ENCODE peak calls at places on chromosomes 6 and 20, in nine cellular contexts. N, B, D, G, F, Y, Z, E and T are unnamed samples.

GRCh38 chr20:12068146-12068545 is 150.5 kb downstream of the BTBD3 start:
- DNase-seq in N (no peak), B (no peak), D (no peak), G (no peak), F (no peak), Y (no peak), Z (no peak), E (no peak), T (no peak)

GRCh38 chr6:13268914-13269532 is 59.3 kb downstream of the TBC1D7 start:
- DNase-seq in N (peak), B (no peak), D (no peak), G (no peak), F (no peak), Y (no peak), Z (no peak), E (no peak), T (peak)

GRCh38 chr20:36491901-36492617 is 49.3 kb upstream of the MYL9 start:
- DNase-seq in N (no peak), B (no peak), D (peak), G (no peak), F (no peak), Y (no peak), Z (no peak), E (peak), T (no peak)

GRCh38 chr6:170046786-170047626 is 243.9 kb downstream of the DLL1 start:
- DNase-seq in N (peak), B (peak), D (peak), G (peak), F (peak), Y (no peak), Z (peak), E (no peak), T (no peak)

GRCh38 chr6:156778615-156779205 is 1.5 kb downstream of the ARID1B start:
- DNase-seq in N (peak), B (peak), D (peak), G (peak), F (peak), Y (peak), Z (peak), E (no peak), T (no peak)

GRCh38 chr6:36322591-36322990 is 14.1 kb downstream of the BNIP5 start:
- DNase-seq in N (no peak), B (no peak), D (no peak), G (no peak), F (no peak), Y (no peak), Z (no peak), E (no peak), T (no peak)

GRCh38 chr6:93350774-93351173 is 68.6 kb downstream of the EPHA7 start:
- DNase-seq in N (no peak), B (no peak), D (no peak), G (no peak), F (no peak), Y (no peak), Z (no peak), E (no peak), T (no peak)

GRCh38 chr20:5145365-5146301 is 18.8 kb downstream of the CDS2 start:
- DNase-seq in N (no peak), B (no peak), D (no peak), G (no peak), F (no peak), Y (no peak), Z (no peak), E (no peak), T (no peak)

GRCh38 chr6:109693128-109693527 is 2.0 kb downstream of the FIG4 start:
- DNase-seq in N (no peak), B (no peak), D (no peak), G (no peak), F (no peak), Y (no peak), Z (no peak), E (no peak), T (no peak)

GRCh38 chr6:151445482-151445881 is 6.4 kb downstream of the RMND1 start:
- DNase-seq in N (no peak), B (no peak), D (no peak), G (no peak), F (no peak), Y (no peak), Z (no peak), E (no peak), T (no peak)

GRCh38 chr20:33291830-33292355 is 8.9 kb downstream of the BPIFB1 start:
- DNase-seq in N (peak), B (no peak), D (peak), G (no peak), F (no peak), Y (no peak), Z (peak), E (peak), T (peak)

GRCh38 chr6:130359736-130360135 is 6.1 kb upstream of the TMEM200A start:
- DNase-seq in N (no peak), B (no peak), D (no peak), G (no peak), F (no peak), Y (no peak), Z (no peak), E (no peak), T (no peak)

GRCh38 chr6:155517282-155517681 is 61.6 kb upstream of the NOX3 start:
- DNase-seq in N (no peak), B (no peak), D (no peak), G (no peak), F (no peak), Y (no peak), Z (peak), E (no peak), T (no peak)

GRCh38 chr6:300026-300425 is 7.7 kb downstream of the DUSP22 start:
- DNase-seq in N (no peak), B (no peak), D (no peak), G (no peak), F (no peak), Y (no peak), Z (no peak), E (no peak), T (no peak)

GRCh38 chr20:609371-609964 is 641 bp downstream of the TCF15 start:
- DNase-seq in N (no peak), B (no peak), D (no peak), G (no peak), F (no peak), Y (no peak), Z (no peak), E (no peak), T (no peak)

GRCh38 chr20:611047-611842 is 1.1 kb upstream of the TCF15 start:
- DNase-seq in N (no peak), B (no peak), D (no peak), G (no peak), F (no peak), Y (no peak), Z (no peak), E (no peak), T (no peak)

GRCh38 chr20:608970-609369 is 1.1 kb downstream of the TCF15 start:
- DNase-seq in N (no peak), B (no peak), D (no peak), G (no peak), F (no peak), Y (no peak), Z (no peak), E (no peak), T (no peak)

GRCh38 chr20:611843-612185 is 1.7 kb upstream of the TCF15 start:
- DNase-seq in N (no peak), B (no peak), D (no peak), G (no peak), F (no peak), Y (no peak), Z (no peak), E (no peak), T (no peak)

DNA sequence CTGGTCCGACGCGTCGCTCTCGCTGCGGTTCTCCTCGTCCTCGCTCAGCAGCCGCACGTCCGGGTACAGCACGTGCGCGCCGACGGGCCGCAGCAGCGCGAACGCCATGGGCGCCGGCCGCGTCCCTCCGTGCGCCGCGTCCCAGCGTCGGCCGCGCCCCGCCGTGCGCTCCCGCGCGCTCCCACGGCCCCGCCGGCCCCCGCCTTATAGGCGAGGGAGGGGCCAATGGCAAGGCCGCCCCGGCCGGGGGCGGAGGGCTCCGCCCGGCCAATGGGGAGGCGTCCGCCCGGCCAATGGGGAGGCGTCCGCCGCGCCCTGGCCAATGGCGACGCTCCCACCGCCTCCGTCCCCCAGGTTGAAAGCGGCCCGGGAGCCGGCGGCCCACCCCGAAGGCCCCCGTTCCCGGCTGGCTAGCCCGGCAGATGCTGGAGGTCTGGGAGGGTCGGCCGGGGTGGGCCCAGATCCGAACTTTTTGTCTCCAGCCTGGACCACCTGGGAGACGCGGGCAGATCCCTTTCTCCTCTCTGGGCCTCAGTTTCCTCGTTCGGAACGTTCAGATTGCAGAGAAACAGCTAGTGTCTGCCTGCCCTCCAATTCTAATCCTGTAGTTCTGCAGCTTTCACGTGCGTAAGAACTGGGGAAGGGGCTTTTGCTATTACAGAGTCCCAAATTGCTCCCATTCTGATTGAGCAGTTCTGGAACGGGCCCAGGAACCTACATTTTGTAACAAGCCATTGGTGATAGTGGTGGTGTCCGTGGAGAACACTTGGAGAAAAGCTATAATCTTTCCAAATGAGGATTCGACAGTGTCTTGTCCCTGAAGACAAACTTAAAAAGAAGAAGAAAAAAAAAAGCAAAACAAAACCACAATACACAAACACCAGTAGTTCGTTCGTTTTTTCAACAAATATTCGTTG is at the start of gene TCF15:
- DNase-seq in N (no peak), B (no peak), D (no peak), G (peak), F (no peak), Y (peak), Z (no peak), E (no peak), T (no peak)
- TF ChIP-seq POLR2A in N (no peak), B (no peak), D (no peak), G (no peak), F (peak), Y (peak), Z (no peak), E (no peak), T (no peak)

GRCh38 chr20:49711331-49711987 is 2.2 kb downstream of the B4GALT5 start:
- DNase-seq in N (no peak), B (no peak), D (no peak), G (no peak), F (no peak), Y (no peak), Z (no peak), E (no peak), T (no peak)

GRCh38 chr20:49712918-49713778 is 530 bp downstream of the B4GALT5 start:
- DNase-seq in N (peak), B (peak), D (peak), G (no peak), F (peak), Y (peak), Z (peak), E (no peak), T (peak)

GRCh38 chr20:49715466-49715865 is 1.8 kb upstream of the B4GALT5 start:
- DNase-seq in N (no peak), B (no peak), D (no peak), G (no peak), F (no peak), Y (no peak), Z (no peak), E (no peak), T (no peak)

GRCh38 chr20:49713779-49714712 is at the start of gene B4GALT5:
- DNase-seq in N (peak), B (peak), D (peak), G (no peak), F (peak), Y (peak), Z (peak), E (peak), T (peak)

GRCh38 chr20:49712118-49712517 is 1.6 kb downstream of the B4GALT5 start:
- DNase-seq in N (no peak), B (no peak), D (no peak), G (no peak), F (no peak), Y (no peak), Z (no peak), E (no peak), T (no peak)
- TF ChIP-seq POLR2A in N (no peak), B (no peak), D (no peak), G (no peak), F (no peak), Y (no peak), Z (no peak), E (no peak), T (no peak)

GRCh38 chr6:148453906-148454305 is 111.3 kb downstream of the SASH1 start:
- DNase-seq in N (no peak), B (no peak), D (no peak), G (no peak), F (no peak), Y (no peak), Z (no peak), E (no peak), T (no peak)

GRCh38 chr6:148450866-148451265 is 108.2 kb downstream of the SASH1 start:
- DNase-seq in N (no peak), B (no peak), D (no peak), G (no peak), F (no peak), Y (no peak), Z (no peak), E (no peak), T (no peak)

GRCh38 chr6:148452921-148453320 is 110.3 kb downstream of the SASH1 start:
- DNase-seq in N (no peak), B (no peak), D (no peak), G (no peak), F (no peak), Y (no peak), Z (no peak), E (no peak), T (no peak)

GRCh38 chr6:148448371-148449010 is 105.9 kb downstream of the SASH1 start:
- DNase-seq in N (no peak), B (no peak), D (no peak), G (no peak), F (no peak), Y (no peak), Z (no peak), E (no peak), T (no peak)

DNA sequence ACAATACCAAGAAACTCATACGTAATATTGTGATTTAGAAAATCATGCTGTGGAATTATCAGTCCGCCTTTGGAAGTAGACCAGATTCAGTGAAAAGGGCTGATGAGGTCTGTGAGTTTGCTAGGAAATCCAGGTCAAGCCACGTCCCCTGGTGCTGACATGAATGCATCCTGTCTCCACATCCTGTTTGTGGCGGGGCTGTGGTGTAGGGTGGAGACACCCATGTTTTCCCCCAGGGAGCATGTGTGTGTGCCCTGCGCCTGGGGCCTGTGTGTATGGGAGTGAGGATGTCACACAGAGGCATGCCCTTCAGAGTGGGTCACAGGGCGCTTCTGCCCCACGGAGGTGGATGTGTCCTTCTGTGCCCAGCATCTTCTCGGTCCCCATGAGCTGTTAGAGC is 109.1 kb downstream of the SASH1 start:
- DNase-seq in N (no peak), B (no peak), D (no peak), G (no peak), F (no peak), Y (no peak), Z (no peak), E (no peak), T (no peak)
- TF ChIP-seq POLR2A in N (no peak), B (no peak), D (no peak), G (no peak), F (no peak), Y (no peak), Z (no peak), E (no peak), T (no peak)

GRCh38 chr20:53751394-53752368 is 158.0 kb upstream of the ZNF217 start:
- DNase-seq in N (no peak), B (no peak), D (no peak), G (no peak), F (no peak), Y (no peak), Z (peak), E (no peak), T (no peak)

GRCh38 chr20:53748821-53749402 is 155.3 kb upstream of the ZNF217 start:
- DNase-seq in N (no peak), B (no peak), D (no peak), G (no peak), F (no peak), Y (no peak), Z (no peak), E (no peak), T (no peak)

GRCh38 chr20:53752583-53752970 is 158.9 kb upstream of the ZNF217 start:
- DNase-seq in N (no peak), B (no peak), D (no peak), G (no peak), F (no peak), Y (no peak), Z (no peak), E (no peak), T (no peak)

GRCh38 chr20:53749499-53749898 is 155.9 kb upstream of the ZNF217 start:
- DNase-seq in N (no peak), B (no peak), D (no peak), G (no peak), F (no peak), Y (no peak), Z (no peak), E (no peak), T (no peak)

DNA sequence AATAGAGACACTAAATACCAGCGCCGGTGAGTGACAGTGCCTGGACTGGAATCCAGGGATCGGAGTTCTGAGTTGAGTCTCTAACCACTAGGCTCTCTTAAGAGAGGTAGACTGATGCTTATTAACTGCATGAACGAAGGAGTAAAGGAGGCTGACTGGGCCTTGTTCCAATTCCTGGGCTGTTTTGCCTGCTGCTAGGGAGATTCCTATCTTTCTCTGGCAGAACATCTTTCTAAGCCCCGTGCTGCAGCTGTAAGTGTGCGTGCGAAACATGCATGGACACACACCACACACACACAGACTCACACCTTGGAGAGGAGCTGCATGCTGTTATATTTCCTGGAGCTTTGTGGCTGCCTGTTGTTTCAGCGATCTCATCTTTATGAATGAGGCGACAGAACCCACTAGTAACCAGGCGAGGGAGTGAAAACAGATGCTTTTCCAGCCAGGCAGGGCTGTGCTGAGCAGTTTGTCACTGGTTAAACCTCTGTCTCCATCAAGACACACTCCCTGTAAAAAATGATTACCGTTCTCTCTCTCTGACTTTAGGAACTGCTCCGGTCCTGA is 157.3 kb upstream of the ZNF217 start:
- DNase-seq in N (no peak), B (peak), D (no peak), G (peak), F (peak), Y (no peak), Z (peak), E (no peak), T (no peak)
- TF ChIP-seq POLR2A in N (no peak), B (no peak), D (no peak), G (no peak), F (no peak), Y (no peak), Z (no peak), E (no peak), T (no peak)

GRCh38 chr6:33840064-33840926 is 36.5 kb upstream of the MLN start:
- DNase-seq in N (peak), B (no peak), D (no peak), G (no peak), F (no peak), Y (peak), Z (no peak), E (peak), T (peak)
- TF ChIP-seq POLR2A in N (no peak), B (no peak), D (no peak), G (no peak), F (no peak), Y (no peak), Z (no peak), E (no peak), T (peak)

GRCh38 chr6:1759877-1760276 is 150.2 kb downstream of the FOXC1 start:
- DNase-seq in N (no peak), B (no peak), D (no peak), G (no peak), F (no peak), Y (no peak), Z (no peak), E (no peak), T (no peak)
- TF ChIP-seq POLR2A in N (no peak), B (no peak), D (no peak), G (no peak), F (no peak), Y (no peak), Z (no peak), E (no peak), T (no peak)